ENCODE peak calls at places on chromosomes 13 and 19, in seven cellular contexts. I is HCT116, L is uterus, E is IMR-90, Q is GM23338, U is endodermal cell, V is foreskin keratinocyte. J is an unnamed sample. For H3K4me1, the result is how much of the 10 kb centered on the place peaks cover.

GRCh38 chr19:3618144-3618810 is 8.3 kb downstream of the CACTIN start:
- DNase-seq in I (no peak), L (peak), E (peak), Q (peak), U (peak), V (no peak), J (no peak)

GRCh38 chr19:49129238-49129583 is 9.9 kb downstream of the PPFIA3 start:
- DNase-seq in I (no peak), L (no peak), E (no peak), Q (peak), U (peak), V (no peak), J (no peak)

GRCh38 chr19:56537442-56537841 is 1.3 kb upstream of the ZFP28 start:
- DNase-seq in I (no peak), L (no peak), E (no peak), Q (no peak), U (no peak), V (no peak), J (no peak)

GRCh38 chr13:102642475-102642874 is 45.7 kb downstream of the TPP2 start:
- DNase-seq in I (no peak), L (no peak), E (no peak), Q (no peak), U (no peak), V (no peak), J (no peak)

GRCh38 chr13:30107126-30107525 is 200.2 kb downstream of the KATNAL1 start:
- DNase-seq in I (no peak), L (no peak), E (no peak), Q (no peak), U (no peak), V (no peak), J (no peak)

GRCh38 chr13:113611996-113612395 is 27.4 kb downstream of the TFDP1 start:
- DNase-seq in I (no peak), L (no peak), E (no peak), Q (no peak), U (no peak), V (no peak), J (no peak)

GRCh38 chr13:26872444-26873173 is 112.0 kb upstream of the GPR12 start:
- DNase-seq in I (peak), L (no peak), E (peak), Q (peak), U (peak), V (no peak), J (peak)

GRCh38 chr19:29289020-29289419 is 76.1 kb upstream of the UQCRFS1 start:
- DNase-seq in I (no peak), L (no peak), E (no peak), Q (no peak), U (no peak), V (no peak), J (no peak)

GRCh38 chr19:54179921-54180452 is 7.0 kb upstream of the TMC4 start:
- DNase-seq in I (no peak), L (no peak), E (peak), Q (peak), U (peak), V (no peak), J (no peak)

GRCh38 chr13:111177081-111177711 is 62.1 kb downstream of the ARHGEF7 start:
- DNase-seq in I (no peak), L (peak), E (peak), Q (no peak), U (no peak), V (peak), J (peak)

GRCh38 chr13:31069808-31070544 is 91.7 kb downstream of the HSPH1 start:
- DNase-seq in I (no peak), L (no peak), E (no peak), Q (no peak), U (peak), V (no peak), J (no peak)

GRCh38 chr13:66665991-66666390 is 564.1 kb downstream of the PCDH9 start:
- DNase-seq in I (no peak), L (no peak), E (peak), Q (peak), U (peak), V (peak), J (no peak)

GRCh38 chr19:28610731-28611130 is 602.2 kb downstream of the UQCRFS1 start:
- DNase-seq in I (no peak), L (no peak), E (no peak), Q (no peak), U (no peak), V (no peak), J (no peak)

GRCh38 chr13:96796234-96796633 is 198.0 kb downstream of the OXGR1 start:
- DNase-seq in I (no peak), L (no peak), E (no peak), Q (no peak), U (no peak), V (no peak), J (no peak)

GRCh38 chr19:10812196-10812595 is 23.8 kb downstream of the TMED1 start:
- DNase-seq in I (no peak), L (no peak), E (no peak), Q (peak), U (peak), V (no peak), J (no peak)

GRCh38 chr13:67803118-67803517 is 573.0 kb upstream of the PCDH9 start:
- DNase-seq in I (no peak), L (no peak), E (no peak), Q (no peak), U (no peak), V (no peak), J (no peak)

GRCh38 chr13:88925954-88926353 is 1254.8 kb downstream of the SLITRK5 start:
- DNase-seq in I (no peak), L (no peak), E (no peak), Q (no peak), U (no peak), V (no peak), J (no peak)

GRCh38 chr13:87661471-87661870 is 9.7 kb upstream of the SLITRK5 start:
- DNase-seq in I (no peak), L (no peak), E (peak), Q (no peak), U (no peak), V (peak), J (no peak)

GRCh38 chr13:76939215-76939614 is 9.1 kb upstream of the ACOD1 start:
- DNase-seq in I (no peak), L (no peak), E (peak), Q (no peak), U (no peak), V (peak), J (no peak)

GRCh38 chr13:43939149-43939548 is 59.4 kb downstream of the LACC1 start:
- DNase-seq in I (no peak), L (no peak), E (no peak), Q (no peak), U (no peak), V (no peak), J (no peak)

GRCh38 chr19:14051980-14052379 is 9.9 kb downstream of the PALM3 start:
- DNase-seq in I (no peak), L (no peak), E (no peak), Q (no peak), U (no peak), V (no peak), J (no peak)

GRCh38 chr19:58406818-58407657 is 1.4 kb upstream of the ZNF584 start:
- DNase-seq in I (no peak), L (no peak), E (no peak), Q (peak), U (peak), V (no peak), J (no peak)

GRCh38 chr19:441213-441823 is 19.5 kb downstream of the SHC2 start:
- DNase-seq in I (no peak), L (no peak), E (no peak), Q (no peak), U (no peak), V (no peak), J (no peak)

GRCh38 chr13:70714993-70715392 is 606.7 kb upstream of the KLHL1 start:
- DNase-seq in I (no peak), L (no peak), E (no peak), Q (peak), U (no peak), V (no peak), J (no peak)

GRCh38 chr13:54162069-54162468 is 1133.5 kb downstream of the OLFM4 start:
- DNase-seq in I (no peak), L (no peak), E (no peak), Q (peak), U (peak), V (no peak), J (no peak)

GRCh38 chr13:112245959-112246358 is 130.2 kb upstream of the SPACA7 start:
- DNase-seq in I (no peak), L (no peak), E (no peak), Q (no peak), U (no peak), V (no peak), J (no peak)

GRCh38 chr13:24145231-24145630 is 15.3 kb upstream of the SPATA13 start:
- DNase-seq in I (no peak), L (no peak), E (no peak), Q (no peak), U (no peak), V (no peak), J (no peak)

GRCh38 chr13:96771501-96772367 is 222.5 kb downstream of the OXGR1 start:
- DNase-seq in I (no peak), L (no peak), E (no peak), Q (no peak), U (no peak), V (peak), J (no peak)

GRCh38 chr13:27482996-27483395 is 32.6 kb upstream of the MTIF3 start:
- DNase-seq in I (no peak), L (no peak), E (no peak), Q (no peak), U (no peak), V (no peak), J (no peak)

GRCh38 chr13:19713186-19713965 is 69.4 kb downstream of the PSPC1 start:
- DNase-seq in I (no peak), L (no peak), E (peak), Q (no peak), U (no peak), V (peak), J (no peak)

GRCh38 chr13:59837101-59837500 is 326.6 kb downstream of the DIAPH3 start:
- DNase-seq in I (no peak), L (no peak), E (no peak), Q (no peak), U (no peak), V (no peak), J (no peak)

GRCh38 chr13:49977992-49978391 is 18.9 kb upstream of the TRIM13 start:
- DNase-seq in I (no peak), L (no peak), E (no peak), Q (no peak), U (no peak), V (no peak), J (no peak)

GRCh38 chr13:64248371-64249065 is 2832.9 kb upstream of the PCDH20 start:
- DNase-seq in I (no peak), L (no peak), E (peak), Q (no peak), U (no peak), V (no peak), J (no peak)

GRCh38 chr19:49546825-49547565 is 19.2 kb downstream of the RCN3 start:
- DNase-seq in I (peak), L (peak), E (peak), Q (peak), U (peak), V (peak), J (no peak)

GRCh38 chr19:52453324-52454094 is at the start of gene ZNF578:
- DNase-seq in I (no peak), L (peak), E (peak), Q (peak), U (no peak), V (peak), J (peak)

GRCh38 chr13:110869231-110869804 is 45.6 kb downstream of the ANKRD10 start:
- DNase-seq in I (no peak), L (peak), E (no peak), Q (peak), U (peak), V (no peak), J (no peak)

DNA sequence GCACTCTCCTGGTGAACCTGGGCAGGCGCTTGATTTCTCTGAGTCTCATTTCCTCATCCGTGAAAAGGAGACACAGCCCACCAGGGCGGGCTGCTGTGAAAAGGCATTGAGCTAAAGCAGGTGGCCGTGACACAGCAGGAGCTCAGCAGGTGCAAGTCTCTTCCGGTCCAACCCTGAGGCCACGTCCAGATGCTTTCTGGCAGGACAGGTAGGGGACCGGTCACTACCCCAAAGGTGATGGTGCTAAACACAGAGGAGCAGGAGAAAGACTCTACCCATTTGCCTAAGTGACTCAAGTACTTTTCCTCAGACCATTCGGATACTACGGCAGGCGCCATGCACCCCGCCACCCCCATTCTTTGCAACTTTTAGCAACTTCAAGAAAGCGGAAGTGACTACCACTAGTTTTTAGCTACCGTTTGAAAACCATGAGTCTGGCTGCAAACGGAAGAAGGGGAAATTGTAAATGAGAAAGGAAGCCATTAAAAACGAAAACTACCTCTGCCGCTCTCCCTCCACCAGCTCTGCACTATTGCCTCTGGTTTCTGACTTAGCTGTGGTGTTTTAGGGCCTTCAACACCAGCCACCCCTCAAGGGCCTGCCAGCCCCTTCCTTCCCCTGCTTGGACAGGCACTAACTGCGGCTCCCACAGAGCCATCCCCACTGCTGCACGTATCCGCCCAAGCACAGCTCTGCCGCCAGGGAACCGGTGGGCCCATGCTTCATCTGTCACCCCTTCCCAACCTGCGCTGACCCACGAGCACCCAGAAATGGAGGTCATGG is 4.8 kb downstream of the PPP6R1 start:
- DNase-seq in I (no peak), L (no peak), E (no peak), Q (peak), U (no peak), V (no peak), J (peak)
- H3K4me1 ChIP-seq in I (under half), L (under half), E (under half), Q (under half), U (under half), V (under half), J (half or more)

GRCh38 chr19:19154768-19155494 is 15.1 kb downstream of the MEF2B start:
- DNase-seq in I (no peak), L (no peak), E (no peak), Q (no peak), U (no peak), V (no peak), J (no peak)
- TF ChIP-seq CTCF in I (no peak), L (no peak), E (no peak), Q (no peak), U (no peak), V (no peak), J (no peak)

DNA sequence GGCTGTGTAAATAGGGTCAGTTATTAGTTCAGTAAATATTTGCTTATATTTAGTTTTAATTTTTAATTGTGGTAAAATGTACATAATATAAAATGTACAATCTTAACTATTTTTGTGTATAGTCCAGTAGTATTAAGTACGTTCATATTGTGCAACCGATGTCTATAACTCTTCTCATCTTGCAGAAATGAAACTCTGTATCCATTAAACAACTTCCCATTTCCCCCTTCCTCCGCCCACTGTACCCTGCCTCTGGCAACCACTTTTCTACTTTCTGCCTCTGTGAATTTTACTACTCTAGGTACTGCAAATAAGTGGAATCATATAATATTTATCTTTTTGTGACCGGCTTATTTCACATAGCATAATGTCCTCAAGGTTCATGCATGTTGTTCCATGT is 24.4 kb downstream of the UBAC2 start:
- DNase-seq in I (no peak), L (no peak), E (no peak), Q (no peak), U (no peak), V (no peak), J (no peak)
- H3K4me1 ChIP-seq in I (under half), L (under half), E (under half), Q (under half), U (under half), V (under half), J (half or more)

DNA sequence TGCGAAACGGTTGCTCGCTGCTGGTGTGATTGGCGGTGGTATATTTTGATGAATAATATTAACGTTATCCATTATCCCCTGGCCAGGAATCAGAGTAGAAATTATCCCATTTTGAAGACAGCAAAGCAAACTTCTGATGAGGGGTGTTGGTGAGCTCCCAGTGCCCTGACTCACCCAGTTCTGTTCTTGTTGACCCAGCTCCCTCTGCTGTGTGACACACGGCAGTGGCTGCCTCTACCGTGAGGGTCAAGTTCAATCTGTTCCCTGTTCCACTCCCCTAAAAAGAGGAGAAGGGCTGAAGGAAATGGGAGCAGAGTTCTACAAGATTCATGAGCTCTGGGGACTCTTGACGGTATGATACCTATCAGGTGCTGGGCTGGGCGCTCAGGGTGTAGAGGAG is 2.0 kb downstream of the CAMSAP3 start:
- DNase-seq in I (no peak), L (no peak), E (no peak), Q (no peak), U (no peak), V (no peak), J (no peak)
- TF ChIP-seq CTCF in I (no peak), L (no peak), E (no peak), Q (no peak), U (no peak), V (peak), J (no peak)